ENCODE peak calls at places on chromosomes 7 and 10, in seven cellular contexts. One of them, this sample, is unnamed.

GRCh38 chr10:11719496-11719895 is 22.7 kb upstream of the ECHDC3 start:
- DNase-seq in HCT116: no peak
- DNase-seq in GM12878: no peak
- DNase-seq in SK-N-SH: no peak
- DNase-seq in HepG2: no peak
- DNase-seq in H1: no peak
- DNase-seq in K562: no peak
- DNase-seq in this sample: no peak

GRCh38 chr7:36820527-36821170 is 96.4 kb upstream of the AOAH start:
- DNase-seq in HCT116: no peak
- DNase-seq in GM12878: no peak
- DNase-seq in SK-N-SH: no peak
- DNase-seq in HepG2: no peak
- DNase-seq in H1: no peak
- DNase-seq in K562: no peak
- DNase-seq in this sample: no peak

GRCh38 chr10:5927306-5927705 is 37.3 kb downstream of the FBH1 start:
- DNase-seq in HCT116: no peak
- DNase-seq in GM12878: no peak
- DNase-seq in SK-N-SH: no peak
- DNase-seq in HepG2: no peak
- DNase-seq in H1: no peak
- DNase-seq in K562: no peak
- DNase-seq in this sample: no peak

GRCh38 chr10:79182763-79183467 is 114.1 kb downstream of the ZMIZ1 start:
- DNase-seq in HCT116: no peak
- DNase-seq in GM12878: no peak
- DNase-seq in SK-N-SH: no peak
- DNase-seq in HepG2: no peak
- DNase-seq in H1: no peak
- DNase-seq in K562: no peak
- DNase-seq in this sample: no peak

GRCh38 chr10:78452782-78453181 is 419.1 kb downstream of the RPS24 start:
- DNase-seq in HCT116: no peak
- DNase-seq in GM12878: no peak
- DNase-seq in SK-N-SH: no peak
- DNase-seq in HepG2: no peak
- DNase-seq in H1: no peak
- DNase-seq in K562: no peak
- DNase-seq in this sample: no peak

GRCh38 chr7:51315393-51316261 is 982 bp downstream of the COBL start:
- DNase-seq in HCT116: peak
- DNase-seq in GM12878: no peak
- DNase-seq in SK-N-SH: peak
- DNase-seq in HepG2: peak
- DNase-seq in H1: no peak
- DNase-seq in K562: no peak
- DNase-seq in this sample: peak

GRCh38 chr7:92837214-92837749 is 909 bp upstream of the CDK6 start:
- DNase-seq in HCT116: no peak
- DNase-seq in GM12878: no peak
- DNase-seq in SK-N-SH: peak
- DNase-seq in HepG2: peak
- DNase-seq in H1: no peak
- DNase-seq in K562: peak
- DNase-seq in this sample: no peak

GRCh38 chr7:67522504-67522903 is 525.9 kb downstream of the TYW1 start:
- DNase-seq in HCT116: no peak
- DNase-seq in GM12878: no peak
- DNase-seq in SK-N-SH: no peak
- DNase-seq in HepG2: no peak
- DNase-seq in H1: no peak
- DNase-seq in K562: no peak
- DNase-seq in this sample: no peak

GRCh38 chr10:125762692-125763648 is 12.7 kb downstream of the MMP21 start:
- DNase-seq in HCT116: no peak
- DNase-seq in GM12878: no peak
- DNase-seq in SK-N-SH: no peak
- DNase-seq in HepG2: no peak
- DNase-seq in H1: no peak
- DNase-seq in K562: no peak
- DNase-seq in this sample: no peak

GRCh38 chr7:90551036-90551435 is 45.1 kb upstream of the CDK14 start:
- DNase-seq in HCT116: no peak
- DNase-seq in GM12878: no peak
- DNase-seq in SK-N-SH: no peak
- DNase-seq in HepG2: peak
- DNase-seq in H1: no peak
- DNase-seq in K562: no peak
- DNase-seq in this sample: no peak

GRCh38 chr7:46932656-46933424 is 649.1 kb downstream of the TNS3 start:
- DNase-seq in HCT116: no peak
- DNase-seq in GM12878: no peak
- DNase-seq in SK-N-SH: peak
- DNase-seq in HepG2: no peak
- DNase-seq in H1: no peak
- DNase-seq in K562: no peak
- DNase-seq in this sample: no peak

GRCh38 chr10:101772017-101772894 is 3.7 kb downstream of the FGF8 start:
- DNase-seq in HCT116: no peak
- DNase-seq in GM12878: no peak
- DNase-seq in SK-N-SH: peak
- DNase-seq in HepG2: no peak
- DNase-seq in H1: no peak
- DNase-seq in K562: no peak
- DNase-seq in this sample: no peak

GRCh38 chr10:132489053-132489703 is 48.4 kb upstream of the INPP5A start:
- DNase-seq in HCT116: no peak
- DNase-seq in GM12878: no peak
- DNase-seq in SK-N-SH: no peak
- DNase-seq in HepG2: no peak
- DNase-seq in H1: no peak
- DNase-seq in K562: no peak
- DNase-seq in this sample: no peak

GRCh38 chr10:7151538-7151937 is 259.3 kb downstream of the SFMBT2 start:
- DNase-seq in HCT116: no peak
- DNase-seq in GM12878: no peak
- DNase-seq in SK-N-SH: no peak
- DNase-seq in HepG2: no peak
- DNase-seq in H1: no peak
- DNase-seq in K562: no peak
- DNase-seq in this sample: no peak

GRCh38 chr10:59648711-59649201 is 60.9 kb downstream of the SLC16A9 start:
- DNase-seq in HCT116: no peak
- DNase-seq in GM12878: no peak
- DNase-seq in SK-N-SH: no peak
- DNase-seq in HepG2: no peak
- DNase-seq in H1: no peak
- DNase-seq in K562: no peak
- DNase-seq in this sample: peak

GRCh38 chr7:137682596-137682995 is 164.2 kb downstream of the DGKI start:
- DNase-seq in HCT116: no peak
- DNase-seq in GM12878: no peak
- DNase-seq in SK-N-SH: no peak
- DNase-seq in HepG2: no peak
- DNase-seq in H1: no peak
- DNase-seq in K562: no peak
- DNase-seq in this sample: no peak

GRCh38 chr7:149741629-149742028 is 31.8 kb downstream of the ZNF467 start:
- DNase-seq in HCT116: no peak
- DNase-seq in GM12878: no peak
- DNase-seq in SK-N-SH: peak
- DNase-seq in HepG2: no peak
- DNase-seq in H1: no peak
- DNase-seq in K562: no peak
- DNase-seq in this sample: peak

GRCh38 chr7:1458676-1459511 is at the start of gene MICALL2:
- DNase-seq in HCT116: peak
- DNase-seq in GM12878: no peak
- DNase-seq in SK-N-SH: peak
- DNase-seq in HepG2: peak
- DNase-seq in H1: no peak
- DNase-seq in K562: peak
- DNase-seq in this sample: peak

GRCh38 chr10:93548376-93549071 is 17.9 kb upstream of the FFAR4 start:
- DNase-seq in HCT116: no peak
- DNase-seq in GM12878: no peak
- DNase-seq in SK-N-SH: no peak
- DNase-seq in HepG2: no peak
- DNase-seq in H1: no peak
- DNase-seq in K562: no peak
- DNase-seq in this sample: no peak

GRCh38 chr7:27689045-27689877 is 26.6 kb upstream of the HIBADH start:
- DNase-seq in HCT116: no peak
- DNase-seq in GM12878: no peak
- DNase-seq in SK-N-SH: peak
- DNase-seq in HepG2: peak
- DNase-seq in H1: peak
- DNase-seq in K562: peak
- DNase-seq in this sample: peak

GRCh38 chr10:110336111-110336721 is 31.5 kb upstream of the SMNDC1 start:
- DNase-seq in HCT116: no peak
- DNase-seq in GM12878: no peak
- DNase-seq in SK-N-SH: peak
- DNase-seq in HepG2: no peak
- DNase-seq in H1: no peak
- DNase-seq in K562: no peak
- DNase-seq in this sample: no peak

GRCh38 chr10:68135922-68136718 is 26.8 kb downstream of the MYPN start:
- DNase-seq in HCT116: peak
- DNase-seq in GM12878: no peak
- DNase-seq in SK-N-SH: no peak
- DNase-seq in HepG2: no peak
- DNase-seq in H1: peak
- DNase-seq in K562: no peak
- DNase-seq in this sample: no peak

GRCh38 chr7:147265528-147265927 is 1148.9 kb downstream of the CNTNAP2 start:
- DNase-seq in HCT116: no peak
- DNase-seq in GM12878: no peak
- DNase-seq in SK-N-SH: no peak
- DNase-seq in HepG2: no peak
- DNase-seq in H1: no peak
- DNase-seq in K562: no peak
- DNase-seq in this sample: no peak

GRCh38 chr7:147261693-147262092 is 1145.1 kb downstream of the CNTNAP2 start:
- DNase-seq in HCT116: no peak
- DNase-seq in GM12878: no peak
- DNase-seq in SK-N-SH: no peak
- DNase-seq in HepG2: no peak
- DNase-seq in H1: no peak
- DNase-seq in K562: no peak
- DNase-seq in this sample: no peak
- TF ChIP-seq JUND in HCT116: no peak
- TF ChIP-seq JUND in GM12878: no peak
- TF ChIP-seq JUND in SK-N-SH: no peak
- TF ChIP-seq JUND in HepG2: no peak
- TF ChIP-seq JUND in H1: no peak
- TF ChIP-seq JUND in K562: no peak
- TF ChIP-seq JUND in this sample: no peak

GRCh38 chr10:80530251-80530650 is 7.5 kb upstream of the SH2D4B start:
- DNase-seq in HCT116: peak
- DNase-seq in GM12878: no peak
- DNase-seq in SK-N-SH: peak
- DNase-seq in HepG2: peak
- DNase-seq in H1: no peak
- DNase-seq in K562: no peak
- DNase-seq in this sample: peak

GRCh38 chr10:80532571-80532970 is 5.1 kb upstream of the SH2D4B start:
- DNase-seq in HCT116: no peak
- DNase-seq in GM12878: no peak
- DNase-seq in SK-N-SH: no peak
- DNase-seq in HepG2: no peak
- DNase-seq in H1: no peak
- DNase-seq in K562: no peak
- DNase-seq in this sample: no peak

GRCh38 chr10:80529604-80530003 is 8.1 kb upstream of the SH2D4B start:
- DNase-seq in HCT116: no peak
- DNase-seq in GM12878: no peak
- DNase-seq in SK-N-SH: no peak
- DNase-seq in HepG2: no peak
- DNase-seq in H1: no peak
- DNase-seq in K562: no peak
- DNase-seq in this sample: no peak

GRCh38 chr10:80528901-80529300 is 8.8 kb upstream of the SH2D4B start:
- DNase-seq in HCT116: no peak
- DNase-seq in GM12878: no peak
- DNase-seq in SK-N-SH: no peak
- DNase-seq in HepG2: no peak
- DNase-seq in H1: no peak
- DNase-seq in K562: no peak
- DNase-seq in this sample: no peak

DNA sequence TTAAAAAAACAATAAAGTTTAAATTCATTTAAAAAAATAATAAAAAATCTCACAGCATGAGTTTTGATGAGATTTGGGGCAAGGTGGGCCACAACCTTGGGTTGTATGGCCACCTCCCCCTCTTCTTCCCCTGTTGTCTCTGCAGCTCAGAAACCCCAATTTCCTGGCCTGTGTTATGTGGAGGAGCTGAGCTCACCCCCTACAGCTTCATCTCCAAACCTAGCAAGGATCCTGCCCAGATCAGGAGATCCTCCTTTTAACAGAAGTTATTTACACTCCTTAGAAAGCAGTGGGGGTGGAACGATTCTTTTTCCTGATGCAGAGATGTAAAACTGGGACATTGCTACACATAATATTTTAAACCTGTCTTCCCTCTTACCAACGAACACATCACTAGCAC is 6.9 kb upstream of the SH2D4B start:
- DNase-seq in HCT116: no peak
- DNase-seq in GM12878: no peak
- DNase-seq in SK-N-SH: no peak
- DNase-seq in HepG2: no peak
- DNase-seq in H1: no peak
- DNase-seq in K562: no peak
- DNase-seq in this sample: no peak
- TF ChIP-seq JUND in HCT116: no peak
- TF ChIP-seq JUND in GM12878: no peak
- TF ChIP-seq JUND in SK-N-SH: no peak
- TF ChIP-seq JUND in HepG2: no peak
- TF ChIP-seq JUND in H1: no peak
- TF ChIP-seq JUND in K562: no peak
- TF ChIP-seq JUND in this sample: no peak

GRCh38 chr10:96321822-96322221 is 17.6 kb downstream of the DNTT start:
- DNase-seq in HCT116: no peak
- DNase-seq in GM12878: no peak
- DNase-seq in SK-N-SH: no peak
- DNase-seq in HepG2: no peak
- DNase-seq in H1: no peak
- DNase-seq in K562: no peak
- DNase-seq in this sample: no peak
- TF ChIP-seq JUND in HCT116: no peak
- TF ChIP-seq JUND in GM12878: no peak
- TF ChIP-seq JUND in SK-N-SH: no peak
- TF ChIP-seq JUND in HepG2: no peak
- TF ChIP-seq JUND in H1: no peak
- TF ChIP-seq JUND in K562: no peak
- TF ChIP-seq JUND in this sample: no peak

DNA sequence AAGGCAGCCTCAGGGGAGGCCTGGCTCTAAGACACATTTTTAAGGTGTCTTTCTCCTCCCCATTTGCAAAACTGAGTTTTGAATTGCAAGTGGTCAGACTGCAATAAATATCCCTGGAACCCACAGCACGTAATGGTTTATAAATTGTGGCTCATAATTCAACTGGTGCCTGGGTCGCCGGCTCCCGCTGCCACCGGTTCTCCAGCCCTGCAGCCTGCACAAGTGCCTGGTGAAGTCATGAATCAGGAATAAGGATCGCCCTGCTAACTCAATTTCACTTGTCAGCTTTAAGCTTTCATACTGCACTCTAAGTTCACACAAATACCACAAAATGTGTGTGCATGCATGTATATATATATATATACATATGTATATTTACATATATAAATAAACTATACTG is 129.4 kb upstream of the UNC5B start:
- DNase-seq in HCT116: no peak
- DNase-seq in GM12878: no peak
- DNase-seq in SK-N-SH: no peak
- DNase-seq in HepG2: no peak
- DNase-seq in H1: no peak
- DNase-seq in K562: no peak
- DNase-seq in this sample: no peak
- TF ChIP-seq JUND in HCT116: no peak
- TF ChIP-seq JUND in GM12878: no peak
- TF ChIP-seq JUND in SK-N-SH: no peak
- TF ChIP-seq JUND in HepG2: no peak
- TF ChIP-seq JUND in H1: no peak
- TF ChIP-seq JUND in K562: no peak
- TF ChIP-seq JUND in this sample: no peak

This sample was measured in T47D.